ENCODE peak calls at places on chromosomes 6 and 20, in eight cellular contexts. X is mucosa of descending colon, S is fibroblast of mammary gland, G is bronchial epithelial cell, N is cardiac muscle cell, K is testis, W is psoas muscle, C is dorsolateral prefrontal cortex. R is an unnamed sample.

GRCh38 chr20:63508072-63508768 is 9.3 kb upstream of the EEF1A2 start:
- DNase-seq in X (no peak), S (no peak), G (no peak), N (no peak), K (no peak), W (no peak), C (no peak), R (no peak)

GRCh38 chr6:169828176-169828575 is 76.8 kb downstream of the ERMARD start:
- DNase-seq in X (no peak), S (no peak), G (no peak), N (no peak), K (peak), W (no peak), C (peak), R (no peak)

GRCh38 chr20:640674-641515 is 12.1 kb downstream of the SRXN1 start:
- DNase-seq in X (no peak), S (no peak), G (no peak), N (no peak), K (no peak), W (no peak), C (no peak), R (no peak)

GRCh38 chr20:41180599-41181333 is 43.4 kb downstream of the PLCG1 start:
- DNase-seq in X (peak), S (no peak), G (no peak), N (no peak), K (peak), W (no peak), C (peak), R (no peak)

GRCh38 chr6:1604991-1605821 is 4.5 kb upstream of the FOXC1 start:
- DNase-seq in X (no peak), S (no peak), G (no peak), N (no peak), K (no peak), W (no peak), C (no peak), R (no peak)

GRCh38 chr20:25389381-25389857 is 1.2 kb downstream of the ABHD12 start:
- DNase-seq in X (no peak), S (peak), G (peak), N (peak), K (no peak), W (no peak), C (no peak), R (no peak)

GRCh38 chr6:53325785-53326184 is 23.0 kb downstream of the ELOVL5 start:
- DNase-seq in X (no peak), S (no peak), G (no peak), N (no peak), K (no peak), W (no peak), C (no peak), R (no peak)

GRCh38 chr20:8414611-8415274 is 282.7 kb downstream of the PLCB1 start:
- DNase-seq in X (no peak), S (peak), G (peak), N (peak), K (no peak), W (no peak), C (no peak), R (no peak)

GRCh38 chr6:21099338-21100314 is 493.9 kb upstream of the SOX4 start:
- DNase-seq in X (no peak), S (no peak), G (no peak), N (no peak), K (no peak), W (no peak), C (no peak), R (no peak)

GRCh38 chr6:81465859-81466258 is 286.6 kb downstream of the TENT5A start:
- DNase-seq in X (no peak), S (peak), G (peak), N (peak), K (peak), W (no peak), C (no peak), R (no peak)
- TF ChIP-seq CTCF in X (no peak), S (peak), G (peak), N (peak), K (peak), W (peak), C (peak), R (no peak)

DNA sequence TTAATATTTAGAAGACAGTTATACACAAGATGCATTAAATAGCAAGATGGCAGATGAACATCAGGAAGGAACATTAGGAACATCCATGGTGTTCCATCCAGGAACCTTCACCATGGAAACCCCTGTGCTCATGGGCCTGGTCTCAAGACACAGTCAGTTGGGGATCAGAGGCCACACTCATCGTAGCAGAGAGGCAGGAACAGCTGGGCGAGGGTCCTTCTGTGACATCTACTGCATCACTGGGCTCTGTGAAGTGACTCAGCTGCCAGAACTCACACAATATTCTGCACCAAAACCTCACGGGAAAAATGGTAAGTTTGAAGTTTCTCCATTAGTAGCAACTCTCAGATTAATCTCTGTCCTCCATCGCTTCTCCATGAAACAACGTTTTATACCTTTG is 356.6 kb downstream of the PREX1 start:
- DNase-seq in X (no peak), S (no peak), G (no peak), N (no peak), K (no peak), W (no peak), C (no peak), R (no peak)
- TF ChIP-seq CTCF in X (no peak), S (no peak), G (no peak), N (no peak), K (no peak), W (no peak), C (no peak), R (no peak)

GRCh38 chr6:149138699-149139294 is 178.7 kb upstream of the TAB2 start:
- DNase-seq in X (no peak), S (no peak), G (no peak), N (no peak), K (no peak), W (no peak), C (no peak), R (no peak)
- TF ChIP-seq CTCF in X (no peak), S (no peak), G (no peak), N (peak), K (no peak), W (no peak), C (no peak), R (no peak)

GRCh38 chr6:131061041-131061770 is 1.8 kb downstream of the EPB41L2 start:
- DNase-seq in X (no peak), S (peak), G (no peak), N (peak), K (no peak), W (no peak), C (no peak), R (peak)

GRCh38 chr6:131061771-131062160 is 1.3 kb downstream of the EPB41L2 start:
- DNase-seq in X (no peak), S (no peak), G (no peak), N (peak), K (no peak), W (no peak), C (no peak), R (peak)

GRCh38 chr6:131063764-131064272 is 773 bp upstream of the EPB41L2 start:
- DNase-seq in X (no peak), S (no peak), G (no peak), N (no peak), K (peak), W (no peak), C (no peak), R (peak)

GRCh38 chr6:131062245-131063027 is 609 bp downstream of the EPB41L2 start:
- DNase-seq in X (no peak), S (no peak), G (no peak), N (peak), K (peak), W (peak), C (peak), R (peak)

DNA sequence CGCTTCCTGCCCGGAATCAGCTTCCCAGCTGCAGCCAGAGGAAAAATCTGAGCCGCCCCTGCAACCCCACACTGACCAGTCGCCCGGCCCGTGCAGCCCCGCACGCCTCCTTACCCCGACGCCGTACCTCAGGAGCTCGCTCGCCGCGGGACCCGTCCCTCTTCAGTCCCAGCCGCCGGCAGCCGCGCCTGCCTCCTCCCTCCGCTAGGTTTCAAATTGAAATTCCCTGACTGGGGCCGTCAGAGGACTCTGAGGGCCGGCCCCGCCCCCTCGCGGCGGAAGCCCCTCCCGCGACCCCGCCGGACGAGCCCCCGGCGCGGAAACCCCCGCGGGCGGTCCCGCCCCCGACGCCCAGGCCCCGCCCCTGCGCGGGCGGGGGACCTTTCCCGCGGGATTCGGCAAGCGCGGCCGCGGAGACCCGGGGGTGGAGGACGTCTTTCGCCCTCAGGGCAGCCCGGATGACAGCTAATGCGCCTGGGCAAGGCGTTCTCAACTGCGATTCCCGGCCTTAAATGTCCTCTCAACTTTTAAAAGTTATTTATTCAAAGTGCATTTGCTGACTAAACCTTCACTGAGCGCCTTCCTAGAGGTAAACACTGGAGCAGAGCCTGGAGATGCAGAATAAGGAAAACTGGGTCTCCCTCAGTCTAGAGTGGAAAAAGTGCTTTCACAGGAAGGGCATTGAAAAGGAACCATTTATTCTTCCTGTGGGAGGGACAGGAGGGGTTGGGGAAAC is at the start of gene EPB41L2:
- DNase-seq in X (peak), S (peak), G (peak), N (peak), K (peak), W (peak), C (peak), R (peak)
- TF ChIP-seq CTCF in X (peak), S (no peak), G (no peak), N (no peak), K (peak), W (peak), C (peak), R (no peak)

GRCh38 chr6:149904661-149905370 is 6.9 kb upstream of the RAET1E start:
- DNase-seq in X (no peak), S (no peak), G (no peak), N (no peak), K (no peak), W (no peak), C (no peak), R (no peak)

GRCh38 chr6:149903938-149904611 is 6.2 kb upstream of the RAET1E start:
- DNase-seq in X (no peak), S (no peak), G (no peak), N (no peak), K (no peak), W (no peak), C (no peak), R (no peak)

GRCh38 chr6:149905911-149906371 is 8.0 kb upstream of the RAET1E start:
- DNase-seq in X (no peak), S (no peak), G (no peak), N (no peak), K (no peak), W (no peak), C (no peak), R (no peak)

GRCh38 chr6:149906405-149906804 is 8.5 kb upstream of the RAET1E start:
- DNase-seq in X (no peak), S (no peak), G (no peak), N (no peak), K (no peak), W (no peak), C (no peak), R (no peak)

DNA sequence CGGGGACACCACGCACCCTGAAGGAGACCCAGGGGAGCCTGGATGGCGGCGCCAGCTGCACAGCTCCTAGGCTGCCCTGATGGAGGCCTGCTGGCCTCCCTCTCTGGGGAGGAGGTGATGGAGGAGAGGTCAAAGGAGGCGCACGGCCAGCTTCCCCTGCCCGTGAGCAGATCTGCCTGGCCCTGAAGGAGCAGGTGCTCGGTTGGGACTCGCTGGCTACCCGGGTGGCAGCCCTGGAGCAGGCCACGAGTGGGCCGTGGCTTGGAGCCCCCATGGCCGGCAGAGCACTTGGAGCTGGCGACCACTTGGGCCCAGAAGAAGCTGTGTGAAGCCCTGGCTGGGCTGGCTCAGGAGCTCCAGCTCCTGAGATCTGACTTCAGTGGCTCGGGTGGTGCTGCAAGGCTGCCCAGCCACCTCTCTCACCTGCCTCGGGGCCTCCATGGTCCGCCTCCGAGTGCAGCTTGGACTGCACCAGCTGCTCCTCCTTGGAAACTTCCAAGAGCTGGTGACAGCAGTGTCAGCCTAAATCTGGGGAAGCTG is 7.5 kb upstream of the RAET1E start:
- DNase-seq in X (no peak), S (no peak), G (no peak), N (no peak), K (no peak), W (no peak), C (no peak), R (no peak)
- TF ChIP-seq CTCF in X (no peak), S (no peak), G (no peak), N (no peak), K (no peak), W (no peak), C (no peak), R (no peak)

GRCh38 chr6:16335176-16335575 is 96.8 kb downstream of the GMPR start:
- DNase-seq in X (no peak), S (no peak), G (no peak), N (no peak), K (no peak), W (no peak), C (no peak), R (no peak)

GRCh38 chr6:16339263-16339587 is 100.8 kb downstream of the GMPR start:
- DNase-seq in X (no peak), S (no peak), G (no peak), N (no peak), K (no peak), W (no peak), C (no peak), R (no peak)

GRCh38 chr6:16336056-16336810 is 97.8 kb downstream of the GMPR start:
- DNase-seq in X (no peak), S (no peak), G (peak), N (no peak), K (no peak), W (no peak), C (no peak), R (no peak)

GRCh38 chr6:16337280-16337975 is 99.0 kb downstream of the GMPR start:
- DNase-seq in X (peak), S (peak), G (no peak), N (peak), K (peak), W (peak), C (peak), R (no peak)

DNA sequence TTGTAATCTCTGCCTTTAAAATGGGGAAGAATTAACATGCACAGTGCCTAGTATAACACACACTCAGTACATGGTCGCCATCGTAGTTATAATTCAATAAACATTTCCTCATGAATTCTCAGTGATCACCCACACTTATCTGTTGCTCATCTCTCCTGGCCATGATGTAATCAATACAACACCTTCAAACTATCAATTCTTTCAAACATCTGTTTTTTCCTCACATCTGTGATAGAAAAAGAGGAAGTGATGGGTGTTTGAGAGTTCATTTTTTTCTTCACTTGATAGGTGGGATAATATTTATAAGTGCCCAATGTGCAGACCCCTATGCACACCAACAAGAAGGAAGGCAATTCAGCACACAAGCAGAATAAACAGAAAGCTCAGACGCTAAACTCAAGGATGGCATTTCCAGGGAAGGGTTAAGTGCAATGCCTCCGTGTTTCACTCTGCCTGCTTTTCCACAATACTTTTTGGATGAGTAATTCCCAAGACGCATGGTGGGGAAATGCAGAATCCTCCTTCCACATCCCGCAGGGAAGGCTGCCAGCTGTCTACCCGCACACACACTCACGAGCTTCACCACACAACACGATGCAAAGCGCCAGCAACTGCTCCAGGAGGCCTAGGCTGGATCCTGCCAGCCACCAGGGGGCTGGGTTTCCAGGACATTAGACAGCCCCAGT is 100.3 kb downstream of the GMPR start:
- DNase-seq in X (peak), S (peak), G (peak), N (peak), K (peak), W (peak), C (peak), R (no peak)
- TF ChIP-seq CTCF in X (no peak), S (peak), G (peak), N (peak), K (peak), W (peak), C (peak), R (no peak)

R was measured in GM13976.